ENCODE peak calls at places on chromosomes 3 and 15, in five cellular contexts. Y is K562, N is HepG2, O is endothelial cell of umbilical vein, K is A549. Z is an unnamed sample.

GRCh38 chr3:350978-351377 is 154.4 kb downstream of the CHL1 start:
- DNase-seq in N (no peak), K (no peak), O (no peak), Y (no peak), Z (no peak)

GRCh38 chr3:87076951-87077350 is 86.0 kb upstream of the VGLL3 start:
- DNase-seq in N (peak; percentile 2), O (no peak), Y (no peak), K (peak; percentile 9), Z (no peak)

GRCh38 chr15:66834863-66835557 is 133.0 kb downstream of the SMAD6 start:
- DNase-seq in Y (no peak), K (no peak), N (no peak), O (no peak), Z (no peak)

GRCh38 chr3:20074226-20075063 is 34.2 kb downstream of the KAT2B start:
- DNase-seq in K (no peak), N (no peak), O (no peak), Y (no peak), Z (no peak)

GRCh38 chr3:86793786-86794185 is 197.2 kb downstream of the VGLL3 start:
- DNase-seq in Y (no peak), N (peak; percentile 3), O (no peak), K (no peak), Z (no peak)

GRCh38 chr3:99505646-99506269 is 132.6 kb upstream of the COL8A1 start:
- DNase-seq in Y (no peak), N (no peak), O (no peak), K (no peak), Z (peak; percentile 89)

GRCh38 chr3:173709026-173709425 is 311.5 kb downstream of the NLGN1 start:
- DNase-seq in Y (no peak), N (no peak), O (peak; percentile 50), K (no peak), Z (no peak)

GRCh38 chr15:57692709-57693108 is 13.8 kb upstream of the POLR2M start:
- DNase-seq in Y (no peak), O (peak; percentile 86), K (no peak), N (no peak), Z (no peak)

GRCh38 chr15:90436952-90437351 is 48.9 kb downstream of the IQGAP1 start:
- DNase-seq in K (no peak), N (no peak), Y (no peak), O (no peak), Z (peak; percentile 28)

GRCh38 chr15:25368855-25369254 is 70.0 kb downstream of the UBE3A start:
- DNase-seq in N (no peak), K (no peak), O (no peak), Y (no peak), Z (no peak)

GRCh38 chr15:38414351-38414750 is 39.6 kb upstream of the FAM98B start:
- DNase-seq in K (peak; percentile 38), O (peak; percentile 53), Y (peak; percentile 14), N (peak; percentile 30), Z (peak; percentile 42)

GRCh38 chr15:42215854-42216829 is 8.0 kb upstream of the VPS39 start:
- DNase-seq in O (peak; percentile 49), N (no peak), Y (no peak), K (no peak), Z (peak; percentile 16)
- TF ChIP-seq CTCF in O (no peak), N (peak; percentile 26), Y (peak; percentile 46), K (no peak), Z (no peak)

DNA sequence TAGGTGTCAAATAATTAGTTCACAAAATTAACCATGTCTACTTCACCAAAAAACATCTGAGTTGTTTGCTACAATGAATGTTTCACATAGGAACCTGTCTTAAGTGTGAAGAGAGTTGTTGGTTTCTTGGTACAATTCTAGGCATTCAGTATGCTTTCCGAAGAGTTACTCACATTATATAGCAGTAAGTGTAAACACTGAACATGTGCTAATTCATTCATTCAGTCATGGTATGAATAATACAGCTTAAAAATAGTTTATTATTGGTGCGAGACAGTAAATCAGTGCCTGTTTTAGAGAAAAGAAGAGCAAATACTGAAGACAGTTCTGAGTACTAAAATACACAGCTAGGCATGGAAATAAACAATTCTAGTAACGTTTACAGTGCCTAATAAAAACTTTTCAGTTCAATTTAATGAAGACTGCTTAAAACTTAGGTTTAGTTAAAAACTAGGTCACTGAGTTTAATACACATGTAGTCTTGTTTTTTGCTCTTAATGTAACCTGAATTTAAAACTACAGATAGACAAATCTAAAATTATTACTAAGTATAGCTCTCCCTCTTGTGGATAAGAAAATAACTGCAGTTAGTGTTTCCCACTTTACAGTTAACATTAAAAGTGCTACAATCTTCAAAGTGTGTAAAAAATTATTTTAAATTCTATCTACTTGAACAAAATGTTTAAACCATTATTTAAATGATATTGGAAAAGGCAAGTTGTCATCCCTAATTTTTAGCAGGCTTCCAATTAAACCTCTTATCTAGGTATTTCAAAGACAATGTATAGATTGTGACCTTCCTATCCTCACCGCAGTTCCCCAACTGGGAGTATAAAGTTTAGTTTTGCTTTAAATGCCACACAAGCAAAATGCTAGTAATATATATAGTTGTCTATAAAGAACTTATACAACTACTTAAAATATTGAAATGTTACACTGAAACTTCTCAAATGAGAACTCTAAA is 20.1 kb upstream of the ZCWPW2 start:
- DNase-seq in K (no peak), N (no peak), O (peak; percentile 48), Y (peak; percentile 18), Z (peak; percentile 25)
- TF ChIP-seq MAX in K (no peak), N (no peak), O (no peak), Y (no peak), Z (no peak)

DNA sequence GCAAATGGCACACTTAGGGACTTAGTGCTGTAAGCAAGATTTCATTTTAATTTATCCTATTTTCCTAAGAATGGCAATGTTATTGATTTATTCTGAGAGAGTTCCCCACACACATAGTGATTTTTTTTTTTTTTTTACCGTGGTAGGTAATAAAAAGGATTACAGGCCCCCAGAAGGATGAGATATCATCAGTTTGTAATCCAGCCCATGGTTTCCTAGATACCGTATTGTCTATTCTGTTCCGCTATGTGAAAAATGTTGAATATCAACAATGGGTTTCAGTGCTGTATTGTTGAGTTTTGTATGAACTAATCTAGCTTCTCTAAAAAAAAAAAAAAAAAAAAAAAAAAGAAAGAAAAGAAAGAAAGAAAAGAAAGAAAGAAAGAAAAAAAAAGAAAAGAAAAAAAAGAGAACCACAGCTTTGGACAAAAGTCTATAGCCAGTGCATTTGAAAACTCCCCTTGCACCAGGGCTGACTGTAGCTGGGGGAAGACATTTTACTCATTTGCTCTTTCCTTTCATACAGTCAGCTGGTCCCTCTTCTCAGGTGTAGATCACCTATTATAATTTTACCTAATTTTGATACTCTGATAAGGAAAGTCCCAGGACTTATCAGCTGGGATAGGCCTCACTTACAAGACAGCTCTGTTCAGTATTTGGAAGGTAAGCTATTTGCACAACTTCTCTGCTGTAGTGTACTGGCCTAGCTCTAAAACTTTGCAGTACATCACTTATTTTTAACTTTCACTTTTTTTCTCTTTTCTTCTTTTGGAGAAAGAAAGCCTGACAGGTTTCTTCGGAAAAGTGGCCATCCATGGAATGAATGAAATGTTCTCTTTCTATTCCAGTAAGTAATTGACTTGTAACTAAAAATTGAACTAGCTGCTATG is 101.4 kb upstream of the SOX2 start:
- DNase-seq in K (no peak), N (no peak), Y (no peak), O (peak; percentile 60), Z (no peak)
- TF ChIP-seq MYC in K (no peak), N (no peak), Y (no peak), O (no peak), Z (no peak)

GRCh38 chr3:16601539-16602005 is 3.7 kb downstream of the DAZL start:
- DNase-seq in Y (no peak), N (no peak), K (no peak), O (no peak), Z (no peak)
- TF ChIP-seq CTCF in Y (no peak), N (no peak), K (no peak), O (no peak), Z (no peak)

DNA sequence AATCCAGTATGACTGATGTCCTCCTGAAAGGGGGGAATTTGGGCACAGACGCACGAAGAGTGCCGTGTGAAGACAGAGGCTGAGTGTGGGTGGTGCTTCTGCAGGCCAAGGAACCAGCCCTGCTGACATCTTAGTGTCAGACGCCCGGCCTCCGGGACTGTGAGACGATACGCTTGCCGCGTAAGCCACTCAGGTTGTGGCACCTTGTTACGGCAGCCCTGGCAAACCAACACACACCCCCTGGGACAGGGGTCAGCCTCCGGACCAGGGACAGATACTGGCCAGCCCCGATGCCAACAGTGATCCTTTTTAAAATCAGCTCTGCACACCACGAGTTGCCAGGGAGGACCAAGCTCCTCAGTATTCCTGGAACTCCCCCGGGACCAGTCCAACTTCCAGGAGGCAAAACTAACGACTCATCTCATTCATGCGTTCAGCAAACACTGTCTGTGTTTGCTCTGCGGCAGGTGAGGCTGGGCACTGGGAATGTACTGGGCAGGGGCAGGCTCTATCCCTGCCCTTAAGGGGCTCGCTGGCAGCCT is 21.2 kb upstream of the PIGZ start:
- DNase-seq in N (peak; percentile 42), K (no peak), Y (no peak), O (no peak), Z (no peak)
- TF ChIP-seq MAX in N (no peak), K (no peak), Y (no peak), O (no peak), Z (no peak)

GRCh38 chr3:16668776-16669545 is 63.7 kb upstream of the DAZL start:
- DNase-seq in K (no peak), N (no peak), Y (no peak), O (no peak), Z (peak; percentile 39)
- TF ChIP-seq MYC in K (no peak), N (no peak), Y (no peak), O (no peak), Z (no peak)

GRCh38 chr3:72247645-72248388 is 462.9 kb upstream of the PROK2 start:
- DNase-seq in N (no peak), Y (no peak), K (no peak), O (no peak), Z (no peak)

GRCh38 chr3:72248389-72248761 is 463.4 kb upstream of the PROK2 start:
- DNase-seq in O (no peak), N (no peak), Y (no peak), K (no peak), Z (no peak)

GRCh38 chr3:72245183-72245811 is 460.3 kb upstream of the PROK2 start:
- DNase-seq in Y (no peak), O (peak; percentile 24), N (no peak), K (no peak), Z (no peak)

GRCh38 chr3:72246685-72247084 is 461.7 kb upstream of the PROK2 start:
- DNase-seq in O (no peak), K (no peak), Y (no peak), N (no peak), Z (no peak)

DNA sequence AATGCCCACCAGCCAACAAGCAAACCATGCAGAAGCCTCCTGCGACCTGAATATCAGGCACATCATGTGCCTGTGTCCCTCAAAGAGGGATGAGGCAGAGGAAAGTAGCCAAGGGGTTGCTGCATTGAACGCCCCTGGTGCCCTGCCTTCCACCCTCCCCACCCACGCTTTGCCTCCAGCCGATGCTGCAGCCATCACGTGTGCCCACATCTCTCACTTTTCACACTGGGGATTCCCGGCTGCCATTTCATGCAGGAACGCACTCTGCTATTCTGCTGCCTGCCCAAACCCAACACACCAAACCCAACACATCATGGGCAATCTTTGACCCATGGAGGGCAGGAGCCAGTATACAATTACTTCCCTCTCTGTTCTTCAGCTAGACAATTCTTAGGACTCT is 462.2 kb upstream of the PROK2 start:
- DNase-seq in N (no peak), K (no peak), O (no peak), Y (no peak), Z (no peak)
- TF ChIP-seq CTCF in N (no peak), K (no peak), O (no peak), Y (no peak), Z (no peak)

GRCh38 chr3:119145500-119146167 is at the start of gene TEX55:
- DNase-seq in O (peak; percentile 30), K (peak; percentile 54), N (peak; percentile 30), Y (peak; percentile 10), Z (peak; percentile 40)
- TF ChIP-seq MAX in O (no peak), K (peak; percentile 82), N (peak; percentile 29), Y (no peak), Z (no peak)

Z was measured in NB4.